ENCODE peak calls at places on chromosomes 4 and X, in seven cellular contexts. H, U, E, L, S, Y and O are unnamed samples. For H3K9me3, the result is how much of the 10 kb centered on the place peaks cover.

GRCh38 chr4:37628977-37629609 is 57.1 kb downstream of the RELL1 start:
- DNase-seq in Y (peak), L (no peak), S (no peak), U (peak), E (no peak), H (peak), O (no peak)

GRCh38 chr4:87543835-87544461 is 14.8 kb upstream of the SPARCL1 start:
- DNase-seq in E (no peak), H (no peak), Y (peak), S (peak), L (no peak), U (peak), O (peak)

GRCh38 chr4:39255266-39255665 is 72.9 kb downstream of the WDR19 start:
- DNase-seq in S (peak), Y (peak), U (peak), H (peak), L (no peak), E (no peak), O (no peak)

GRCh38 chr4:84394386-84394785 is 104.7 kb downstream of the NKX6-1 start:
- DNase-seq in H (no peak), U (no peak), E (no peak), Y (no peak), L (no peak), S (no peak), O (no peak)

GRCh38 chr4:174154455-174154854 is 129.0 kb downstream of the FBXO8 start:
- DNase-seq in U (peak), Y (peak), S (no peak), L (no peak), H (no peak), E (no peak), O (no peak)

GRCh38 chr4:6222761-6223292 is 22.5 kb upstream of the JAKMIP1 start:
- DNase-seq in Y (peak), U (no peak), S (peak), H (no peak), L (peak), E (no peak), O (no peak)

GRCh38 chr4:2870098-2870497 is 26.5 kb downstream of the ADD1 start:
- DNase-seq in H (no peak), U (no peak), Y (no peak), L (no peak), E (no peak), S (no peak), O (no peak)

GRCh38 chr4:46956451-46956850 is 36.9 kb downstream of the GABRA4 start:
- DNase-seq in S (no peak), L (no peak), Y (no peak), H (no peak), E (no peak), U (peak), O (no peak)

GRCh38 chr4:152424980-152425379 is 110.9 kb downstream of the FBXW7 start:
- DNase-seq in E (no peak), L (no peak), S (no peak), U (no peak), Y (peak), H (no peak), O (no peak)

GRCh38 chr4:38152721-38153412 is 192.7 kb downstream of the PTTG2 start:
- DNase-seq in L (no peak), H (no peak), S (no peak), E (no peak), U (no peak), Y (no peak), O (no peak)

GRCh38 chr4:10773010-10773409 is 88.4 kb upstream of the CLNK start:
- DNase-seq in H (no peak), E (no peak), Y (no peak), L (no peak), U (no peak), S (no peak), O (no peak)

GRCh38 chr4:183906736-183907651 is 1.9 kb downstream of the STOX2 start:
- DNase-seq in Y (no peak), H (no peak), U (no peak), S (peak), E (no peak), L (no peak), O (peak)

GRCh38 chrX:123665197-123665596 is 67.7 kb downstream of the THOC2 start:
- DNase-seq in S (no peak), U (no peak), E (no peak), Y (peak), H (peak), L (no peak), O (no peak)

GRCh38 chr4:8905773-8906667 is 34.4 kb upstream of the HMX1 start:
- DNase-seq in E (no peak), H (no peak), U (no peak), S (no peak), Y (no peak), L (peak), O (no peak)

GRCh38 chr4:124483043-124483906 is 229.3 kb downstream of the ANKRD50 start:
- DNase-seq in L (no peak), H (no peak), U (peak), S (peak), E (no peak), Y (no peak), O (no peak)

GRCh38 chrX:56783450-56783831 is 54.4 kb downstream of the NBDY start:
- DNase-seq in L (no peak), E (no peak), H (no peak), U (peak), Y (peak), S (peak), O (no peak)

GRCh38 chr4:4860803-4861591 is 1.5 kb downstream of the MSX1 start:
- DNase-seq in U (peak), L (no peak), H (no peak), Y (no peak), E (peak), S (peak), O (peak)

GRCh38 chr4:160180206-160180605 is 1077.3 kb downstream of the RAPGEF2 start:
- DNase-seq in L (no peak), E (no peak), H (no peak), U (no peak), Y (peak), S (no peak), O (no peak)

GRCh38 chrX:40105791-40106676 is 8.3 kb upstream of the BCOR start:
- DNase-seq in L (peak), U (no peak), H (no peak), S (peak), E (peak), Y (peak), O (peak)

GRCh38 chrX:67544871-67545771 is 1.3 kb downstream of the AR start:
- DNase-seq in E (peak), L (no peak), S (peak), H (no peak), U (peak), Y (no peak), O (no peak)

GRCh38 chr4:42480774-42481173 is 83.5 kb downstream of the SHISA3 start:
- DNase-seq in U (no peak), S (no peak), L (no peak), H (no peak), Y (no peak), E (no peak), O (no peak)

GRCh38 chrX:40266490-40267333 is 169.0 kb upstream of the BCOR start:
- DNase-seq in L (peak), S (peak), Y (peak), U (peak), H (no peak), E (peak), O (peak)

GRCh38 chrX:71579136-71579989 is 1.1 kb downstream of the GCNA start:
- DNase-seq in U (no peak), E (no peak), S (no peak), H (no peak), L (no peak), Y (no peak), O (no peak)

GRCh38 chr4:110104661-110105060 is 93.8 kb downstream of the ELOVL6 start:
- DNase-seq in E (no peak), S (peak), Y (no peak), H (no peak), L (no peak), U (no peak), O (no peak)

GRCh38 chrX:41589634-41590270 is 99.0 kb upstream of the GPR34 start:
- DNase-seq in U (peak), S (no peak), Y (no peak), L (no peak), E (no peak), H (no peak), O (no peak)

GRCh38 chr4:54664400-54664799 is 6.6 kb downstream of the KIT start:
- DNase-seq in Y (no peak), U (no peak), H (no peak), S (no peak), E (no peak), L (no peak), O (no peak)

GRCh38 chrX:49058794-49059193 is at the start of gene CCDC120:
- DNase-seq in E (no peak), Y (peak), U (no peak), S (no peak), L (no peak), H (no peak), O (no peak)

GRCh38 chrX:134764202-134764785 is 106.0 kb upstream of the PLAC1 start:
- DNase-seq in H (peak), L (no peak), S (peak), U (no peak), E (no peak), Y (peak), O (no peak)

GRCh38 chr4:48483777-48484493 is 792 bp downstream of the SLC10A4 start:
- DNase-seq in S (peak), L (no peak), Y (no peak), E (no peak), U (no peak), H (no peak), O (no peak)

GRCh38 chr4:115781528-115782146 is 668.2 kb upstream of the NDST4 start:
- DNase-seq in L (no peak), Y (no peak), S (no peak), E (no peak), U (no peak), H (no peak), O (no peak)

GRCh38 chr4:125833-126232 is 1.5 kb downstream of the ZNF718 start:
- DNase-seq in E (no peak), L (no peak), H (no peak), Y (peak), S (peak), U (no peak), O (no peak)
- H3K9me3 ChIP-seq in E (under half), L (under half), H (under half), Y (under half), S (under half), U (under half), O (under half)

GRCh38 chr4:15742637-15743036 is 35.5 kb upstream of the CD38 start:
- DNase-seq in H (no peak), Y (no peak), L (no peak), E (no peak), U (no peak), S (no peak), O (no peak)
- H3K9me3 ChIP-seq in H (under half), Y (under half), L (under half), E (under half), U (under half), S (under half), O (under half)

GRCh38 chrX:468979-469378 is 82.3 kb upstream of the PPP2R3B start:
- DNase-seq in Y (no peak), H (no peak), U (no peak), S (no peak), L (no peak), E (no peak), O (no peak)
- H3K9me3 ChIP-seq in Y (under half), H (under half), U (under half), S (under half), L (under half), E (under half), O (under half)

GRCh38 chr4:56197387-56197786 is 189.9 kb downstream of the AASDH start:
- DNase-seq in S (no peak), Y (peak), E (no peak), L (no peak), U (no peak), H (no peak), O (no peak)
- H3K9me3 ChIP-seq in S (under half), Y (under half), E (under half), L (under half), U (under half), H (under half), O (under half)

GRCh38 chr4:1396806-1397455 is 9.3 kb downstream of the NKX1-1 start:
- DNase-seq in L (peak), Y (no peak), U (no peak), S (no peak), H (no peak), E (no peak), O (no peak)
- H3K9me3 ChIP-seq in L (under half), Y (under half), U (under half), S (under half), H (under half), E (under half), O (under half)